ENCODE peak calls at places on chromosomes 11 and 22, in five cellular contexts. G, J, A, W and F are unnamed samples.

GRCh38 chr11:400241-400729 is 6.3 kb downstream of the PKP3 start:
- DNase-seq in G (no peak), J (no peak), A (no peak), W (no peak), F (no peak)

GRCh38 chr11:64763804-64764611 is 4.2 kb upstream of the PYGM start:
- DNase-seq in G (no peak), J (no peak), A (no peak), W (no peak), F (no peak)

GRCh38 chr11:56700242-56700918 is 1.5 kb downstream of the OR9G1 start:
- DNase-seq in G (no peak), J (no peak), A (no peak), W (no peak), F (no peak)

GRCh38 chr22:35477911-35478582 is 62.6 kb upstream of the RASD2 start:
- DNase-seq in G (no peak), J (peak; percentile 95), A (peak; percentile 70), W (no peak), F (peak; percentile 67)

GRCh38 chr11:42764936-42765335 is 546.9 kb upstream of the API5 start:
- DNase-seq in G (no peak), J (no peak), A (no peak), W (no peak), F (no peak)

GRCh38 chr11:32438346-32438882 is 3.1 kb upstream of the WT1 start:
- DNase-seq in G (no peak), J (no peak), A (no peak), W (no peak), F (no peak)

GRCh38 chr11:86869966-86870570 is 69.7 kb downstream of the PRSS23 start:
- DNase-seq in G (peak; percentile 51), J (peak; percentile 81), A (peak; percentile 54), W (peak; percentile 46), F (peak; percentile 51)

GRCh38 chr11:134346101-134346975 is 14.6 kb downstream of the GLB1L2 start:
- DNase-seq in G (no peak), J (no peak), A (no peak), W (no peak), F (peak; percentile 13)

GRCh38 chr11:125410091-125410490 is 86.0 kb downstream of the FEZ1 start:
- DNase-seq in G (no peak), J (no peak), A (no peak), W (no peak), F (no peak)

GRCh38 chr22:30307026-30307574 is 17.8 kb upstream of the CASTOR1 start:
- DNase-seq in G (no peak), J (no peak), A (no peak), W (no peak), F (no peak)

GRCh38 chr22:21942407-21942895 is 10.2 kb downstream of the PPM1F start:
- DNase-seq in G (peak; percentile 50), J (peak; percentile 91), A (peak; percentile 49), W (peak; percentile 77), F (peak; percentile 64)

GRCh38 chr22:23289851-23290724 is 109.8 kb downstream of the BCR start:
- DNase-seq in G (peak; percentile 70), J (peak; percentile 75), A (peak; percentile 25), W (peak; percentile 40), F (peak; percentile 70)

GRCh38 chr11:64998141-64998540 is 1.4 kb upstream of the BATF2 start:
- DNase-seq in G (no peak), J (no peak), A (peak; percentile 40), W (no peak), F (no peak)

GRCh38 chr11:90639687-90640086 is 416.8 kb upstream of the CHORDC1 start:
- DNase-seq in G (no peak), J (no peak), A (peak; percentile 1), W (no peak), F (no peak)

GRCh38 chr11:44190883-44191230 is 95.4 kb downstream of the EXT2 start:
- DNase-seq in G (no peak), J (no peak), A (no peak), W (no peak), F (no peak)

GRCh38 chr11:116504541-116505149 is 268.1 kb downstream of the BUD13 start:
- DNase-seq in G (no peak), J (no peak), A (no peak), W (no peak), F (no peak)

GRCh38 chr11:105245781-105246315 is 106.3 kb upstream of the CARD18 start:
- DNase-seq in G (no peak), J (no peak), A (no peak), W (no peak), F (no peak)

GRCh38 chr11:12963789-12964536 is 45.2 kb upstream of the RASSF10 start:
- DNase-seq in G (peak; percentile 32), J (peak; percentile 73), A (peak; percentile 70), W (peak; percentile 56), F (peak; percentile 60)

GRCh38 chr11:63534895-63535461 is 1.6 kb upstream of the PLAAT4 start:
- DNase-seq in G (no peak), J (no peak), A (no peak), W (no peak), F (no peak)

GRCh38 chr11:44300881-44301855 is 8.8 kb downstream of the ALX4 start:
- DNase-seq in G (no peak), J (no peak), A (peak; percentile 72), W (no peak), F (no peak)

GRCh38 chr11:72236774-72237111 is 7.2 kb downstream of the PHOX2A start:
- DNase-seq in G (no peak), J (no peak), A (no peak), W (no peak), F (no peak)

GRCh38 chr22:50542416-50542927 is 3.2 kb upstream of the KLHDC7B start:
- DNase-seq in G (no peak), J (no peak), A (no peak), W (peak; percentile 66), F (no peak)

GRCh38 chr22:44735518-44736428 is 16.6 kb upstream of the ARHGAP8 start:
- DNase-seq in G (peak; percentile 70), J (peak; percentile 82), A (peak; percentile 56), W (peak; percentile 79), F (peak; percentile 86)

GRCh38 chr11:74459584-74459983 is 7.8 kb downstream of the KCNE3 start:
- DNase-seq in G (no peak), J (no peak), A (no peak), W (no peak), F (no peak)

GRCh38 chr11:122082203-122082602 is 33.8 kb downstream of the BLID start:
- DNase-seq in G (no peak), J (no peak), A (no peak), W (no peak), F (no peak)

GRCh38 chr11:36948445-36949171 is 350.6 kb upstream of the RAG2 start:
- DNase-seq in G (no peak), J (no peak), A (no peak), W (no peak), F (no peak)

GRCh38 chr11:97019305-97019704 is 629.5 kb downstream of the JRKL start:
- DNase-seq in G (no peak), J (no peak), A (no peak), W (no peak), F (no peak)

GRCh38 chr11:97022942-97023341 is 633.1 kb downstream of the JRKL start:
- DNase-seq in G (no peak), J (no peak), A (no peak), W (no peak), F (no peak)

GRCh38 chr11:97015327-97015726 is 625.5 kb downstream of the JRKL start:
- DNase-seq in G (no peak), J (no peak), A (no peak), W (no peak), F (no peak)

DNA sequence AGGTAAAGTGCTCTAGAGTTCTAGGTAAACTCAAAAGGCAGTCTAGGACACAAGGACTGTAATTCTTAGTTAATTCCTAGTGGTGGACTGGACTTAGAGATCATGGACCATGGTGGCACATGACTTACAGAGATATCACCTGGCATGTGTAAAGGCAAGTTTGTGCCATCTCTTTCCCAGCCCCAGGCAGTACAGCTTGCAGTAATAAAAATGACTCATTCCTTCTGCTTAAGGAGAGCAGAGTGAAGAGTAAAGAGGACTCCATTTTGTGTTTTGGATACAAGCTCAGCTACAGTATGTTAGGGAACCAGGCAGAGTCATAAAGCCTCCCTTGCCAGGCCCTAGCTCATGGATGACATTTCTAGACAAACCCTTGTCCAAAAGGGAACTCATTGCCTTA is 629.9 kb downstream of the JRKL start:
- DNase-seq in G (no peak), J (no peak), A (no peak), W (no peak), F (no peak)
- H3K9me3 ChIP-seq in G (no peaks in the 10 kb centered on the region), J (no peaks in the 10 kb centered on the region), A (no peaks in the 10 kb centered on the region), W (no peaks in the 10 kb centered on the region), F (no peaks in the 10 kb centered on the region)

DNA sequence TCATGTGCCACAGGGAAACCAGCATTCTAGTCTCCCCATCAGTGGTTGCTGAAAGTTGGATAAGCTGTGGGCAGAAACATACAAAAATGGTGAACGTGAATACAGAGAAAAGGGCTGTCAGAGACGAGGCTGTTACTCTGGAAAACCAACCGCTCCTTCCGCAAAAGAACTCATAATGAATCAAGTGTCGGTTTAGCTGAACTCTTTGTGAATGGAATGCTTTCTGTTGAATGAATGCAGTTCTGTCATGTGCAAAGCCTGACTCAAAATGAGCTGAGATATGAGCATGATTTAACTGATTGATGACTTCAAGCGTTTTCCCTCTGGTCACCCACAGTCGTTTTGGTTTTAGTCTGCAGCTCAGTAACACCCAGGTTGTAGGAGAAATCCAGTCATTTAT is 298.3 kb downstream of the ETS1 start:
- DNase-seq in G (no peak), J (no peak), A (no peak), W (no peak), F (no peak)
- TF ChIP-seq EP300 in G (no peak), J (no peak), A (no peak), W (no peak), F (no peak)

GRCh38 chr22:48263431-48263765 is 1500.9 kb downstream of the TBC1D22A start:
- DNase-seq in G (no peak), J (no peak), A (no peak), W (no peak), F (no peak)

GRCh38 chr22:48259991-48260670 is 1497.7 kb downstream of the TBC1D22A start:
- DNase-seq in G (no peak), J (no peak), A (no peak), W (no peak), F (no peak)

GRCh38 chr22:48262596-48263430 is 1500.4 kb downstream of the TBC1D22A start:
- DNase-seq in G (no peak), J (no peak), A (no peak), W (no peak), F (no peak)

GRCh38 chr22:48261048-48261621 is 1498.7 kb downstream of the TBC1D22A start:
- DNase-seq in G (no peak), J (no peak), A (no peak), W (no peak), F (no peak)

GRCh38 chr22:48261706-48262105 is 1499.3 kb downstream of the TBC1D22A start:
- DNase-seq in G (no peak), J (no peak), A (peak; percentile 37), W (no peak), F (no peak)
- H3K9me3 ChIP-seq in G (no peaks in the 10 kb centered on the region), J (no peaks in the 10 kb centered on the region), A (no peaks in the 10 kb centered on the region), W (no peaks in the 10 kb centered on the region), F (no peaks in the 10 kb centered on the region)

GRCh38 chr11:114273890-114274635 is 22.1 kb upstream of the NNMT start:
- DNase-seq in G (no peak), J (no peak), A (no peak), W (no peak), F (no peak)
- TF ChIP-seq EP300 in G (no peak), J (no peak), A (no peak), W (no peak), F (no peak)

DNA sequence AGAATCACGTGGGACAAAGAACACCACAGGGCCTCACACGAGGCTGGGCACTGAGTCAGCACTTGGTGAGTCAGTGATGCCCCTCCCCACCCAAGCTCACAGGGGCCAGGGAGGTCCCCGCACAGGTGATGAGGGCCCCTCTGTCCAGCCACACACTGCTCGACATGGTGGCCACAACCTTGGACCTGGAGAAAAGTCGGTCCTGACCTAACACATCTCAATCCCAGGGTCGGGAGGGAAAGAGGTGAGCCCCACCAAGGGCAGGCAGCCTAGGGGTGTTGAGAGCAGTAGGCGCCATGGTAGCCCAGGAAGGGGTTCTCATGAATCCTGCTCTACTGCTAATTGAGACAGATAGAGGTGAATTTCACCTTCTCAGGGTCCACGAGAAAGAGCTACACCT is 176.4 kb downstream of the SHANK2 start:
- DNase-seq in G (no peak), J (no peak), A (no peak), W (no peak), F (no peak)
- H3K9me3 ChIP-seq in G (no peaks in the 10 kb centered on the region), J (no peaks in the 10 kb centered on the region), A (peaks cover 4% of the 10 kb centered on the region), W (no peaks in the 10 kb centered on the region), F (no peaks in the 10 kb centered on the region)